ENCODE peak calls at places on chromosomes 16 and 17, in ten cellular contexts. J is HS-5; H is stimulated activated CD4-positive, alpha-beta T cell treated with anti-CD3 and anti-CD28 coated beads, Interleukin-4, amount 100 ng/mL, for 1 hour; X is NCI-H345; W is non-pigmented ciliary epithelial cell; E is activated T-cell treated with anti-CD3 and anti-CD28 coated beads, Interleukin-2, amount 50 U/mL, for 48 hours; Y is HT1080; V is natural killer cell treated with Interleukin-12 subunit alpha and Interleukin-12 subunit beta and Interleukin-15 and Interleukin-18, amount 100 ng/mL, for 72 hours; L is dorsolateral prefrontal cortex; Q is GM20000. I is an unnamed sample.

GRCh38 chr17:64393000-64393402 is 2.3 kb upstream of the PECAM1 start:
- DNase-seq in J (no peak), H (peak; percentile 25), X (no peak), W (no peak), E (peak; percentile 65), Y (no peak), V (no peak), L (no peak), Q (no peak), I (peak; percentile 57)

GRCh38 chr17:69565447-69565846 is 150.9 kb downstream of the MAP2K6 start:
- DNase-seq in J (no peak), H (no peak), X (no peak), W (no peak), E (no peak), Y (no peak), V (no peak), L (no peak), Q (no peak), I (no peak)

GRCh38 chr16:50276801-50277560 is 10.6 kb downstream of the ADCY7 start:
- DNase-seq in J (no peak), H (no peak), X (no peak), W (no peak), E (no peak), Y (no peak), V (no peak), L (peak; percentile 16), Q (no peak), I (no peak)

GRCh38 chr17:5877948-5878347 is 192.2 kb upstream of the WSCD1 start:
- DNase-seq in J (no peak), H (no peak), X (no peak), W (no peak), E (no peak), Y (no peak), V (no peak), L (peak; percentile 87), Q (no peak), I (no peak)

GRCh38 chr16:180101-180920 is at the start of gene HBQ1:
- DNase-seq in J (no peak), H (peak; percentile 43), X (peak; percentile 28), W (no peak), E (peak; percentile 74), Y (no peak), V (peak; percentile 61), L (no peak), Q (peak; percentile 78), I (peak; percentile 70)

GRCh38 chr17:6521636-6522035 is 34.7 kb downstream of the PITPNM3 start:
- DNase-seq in J (no peak), H (no peak), X (no peak), W (no peak), E (no peak), Y (no peak), V (no peak), L (no peak), Q (no peak), I (no peak)

GRCh38 chr17:81074875-81075274 is 39.9 kb downstream of the BAIAP2 start:
- DNase-seq in J (no peak), H (no peak), X (no peak), W (no peak), E (no peak), Y (no peak), V (no peak), L (no peak), Q (no peak), I (no peak)

GRCh38 chr16:71440669-71441347 is 1.0 kb downstream of the TLE7 start:
- DNase-seq in J (no peak), H (no peak), X (no peak), W (no peak), E (peak; percentile 41), Y (no peak), V (no peak), L (no peak), Q (peak; percentile 79), I (no peak)

GRCh38 chr17:3911271-3912053 is 4.8 kb downstream of the P2RX1 start:
- DNase-seq in J (no peak), H (peak; percentile 67), X (peak; percentile 54), W (no peak), E (peak; percentile 82), Y (no peak), V (peak; percentile 77), L (no peak), Q (peak; percentile 85), I (peak; percentile 67)

GRCh38 chr16:51465026-51465425 is 314.0 kb upstream of the SALL1 start:
- DNase-seq in J (no peak), H (no peak), X (no peak), W (peak; percentile 17), E (no peak), Y (peak; percentile 37), V (no peak), L (no peak), Q (no peak), I (no peak)

GRCh38 chr16:85195884-85196816 is 83.9 kb upstream of the CIBAR2 start:
- DNase-seq in J (no peak), H (no peak), X (no peak), W (no peak), E (no peak), Y (no peak), V (no peak), L (no peak), Q (no peak), I (no peak)

GRCh38 chr16:84700518-84701277 is 898 bp downstream of the USP10 start:
- DNase-seq in J (no peak), H (peak; percentile 26), X (no peak), W (no peak), E (peak; percentile 56), Y (peak; percentile 24), V (no peak), L (no peak), Q (peak; percentile 46), I (no peak)

GRCh38 chr17:82302498-82302963 is 14.9 kb downstream of the CD7 start:
- DNase-seq in J (no peak), H (no peak), X (no peak), W (no peak), E (no peak), Y (no peak), V (no peak), L (no peak), Q (no peak), I (no peak)